ENCODE peak calls at places on chromosomes 13 and 19, in nine cellular contexts. H is kidney, S is GM12865, W is cardiac fibroblast, B is left ventricle myocardium inferior, J is dorsolateral prefrontal cortex, V is psoas muscle, F is cardiac muscle cell, D is astrocyte of the spinal cord. K is an unnamed sample.

GRCh38 chr19:55257461-55258411 is 1.1 kb downstream of the PPP6R1 start:
- DNase-seq in S (peak; percentile 28), D (no peak), W (no peak), J (no peak), V (peak; percentile 52), B (no peak), H (peak; percentile 72), F (peak; percentile 47), K (peak; percentile 4)

GRCh38 chr19:47781590-47782318 is 3.3 kb downstream of the SELENOW start:
- DNase-seq in D (no peak), F (no peak), J (peak; percentile 57), H (no peak), W (peak; percentile 19), S (no peak), B (peak; percentile 50), V (no peak), K (peak; percentile 34)

GRCh38 chr19:36120984-36121358 is 5.7 kb downstream of the TBCB start:
- DNase-seq in H (no peak), F (no peak), J (no peak), D (no peak), W (no peak), V (no peak), S (no peak), B (no peak), K (no peak)

GRCh38 chr13:99606322-99607089 is 105.2 kb downstream of the TM9SF2 start:
- DNase-seq in J (peak; percentile 88), V (peak; percentile 96), F (peak; percentile 91), B (peak; percentile 91), H (peak; percentile 96), D (peak; percentile 82), W (peak; percentile 89), S (peak; percentile 95), K (peak; percentile 70)

GRCh38 chr13:73842621-73843020 is 291.6 kb downstream of the KLF12 start:
- DNase-seq in S (no peak), B (no peak), W (no peak), V (no peak), J (no peak), F (no peak), H (no peak), D (no peak), K (no peak)

GRCh38 chr19:2246801-2247361 is 2.2 kb upstream of the AMH start:
- DNase-seq in D (no peak), J (peak; percentile 74), V (peak; percentile 91), H (peak; percentile 80), S (no peak), W (peak; percentile 72), B (peak; percentile 62), F (no peak), K (peak; percentile 56)

GRCh38 chr19:35545855-35546381 is 492 bp downstream of the TMEM147 start:
- DNase-seq in B (peak; percentile 37), W (peak; percentile 31), J (no peak), D (no peak), H (no peak), F (no peak), V (peak; percentile 60), S (peak; percentile 84), K (no peak)

GRCh38 chr13:72514141-72514540 is 213.3 kb downstream of the MZT1 start:
- DNase-seq in F (no peak), V (no peak), B (no peak), D (peak; percentile 46), W (peak; percentile 16), H (no peak), S (no peak), J (no peak), K (no peak)

GRCh38 chr19:49875801-49876421 is 1.2 kb downstream of the AKT1S1 start:
- DNase-seq in D (peak; percentile 56), F (peak; percentile 68), V (peak; percentile 87), W (peak; percentile 60), S (peak; percentile 66), H (peak; percentile 92), B (peak; percentile 64), J (peak; percentile 78), K (peak; percentile 49)

GRCh38 chr19:10251792-10252694 is at the start of gene MRPL4:
- DNase-seq in B (peak; percentile 95), V (peak; percentile 97), S (peak; percentile 98), D (peak; percentile 99), F (peak; percentile 99), H (peak; percentile 98), W (peak; percentile 99), J (peak; percentile 93), K (peak; percentile 99)

DNA sequence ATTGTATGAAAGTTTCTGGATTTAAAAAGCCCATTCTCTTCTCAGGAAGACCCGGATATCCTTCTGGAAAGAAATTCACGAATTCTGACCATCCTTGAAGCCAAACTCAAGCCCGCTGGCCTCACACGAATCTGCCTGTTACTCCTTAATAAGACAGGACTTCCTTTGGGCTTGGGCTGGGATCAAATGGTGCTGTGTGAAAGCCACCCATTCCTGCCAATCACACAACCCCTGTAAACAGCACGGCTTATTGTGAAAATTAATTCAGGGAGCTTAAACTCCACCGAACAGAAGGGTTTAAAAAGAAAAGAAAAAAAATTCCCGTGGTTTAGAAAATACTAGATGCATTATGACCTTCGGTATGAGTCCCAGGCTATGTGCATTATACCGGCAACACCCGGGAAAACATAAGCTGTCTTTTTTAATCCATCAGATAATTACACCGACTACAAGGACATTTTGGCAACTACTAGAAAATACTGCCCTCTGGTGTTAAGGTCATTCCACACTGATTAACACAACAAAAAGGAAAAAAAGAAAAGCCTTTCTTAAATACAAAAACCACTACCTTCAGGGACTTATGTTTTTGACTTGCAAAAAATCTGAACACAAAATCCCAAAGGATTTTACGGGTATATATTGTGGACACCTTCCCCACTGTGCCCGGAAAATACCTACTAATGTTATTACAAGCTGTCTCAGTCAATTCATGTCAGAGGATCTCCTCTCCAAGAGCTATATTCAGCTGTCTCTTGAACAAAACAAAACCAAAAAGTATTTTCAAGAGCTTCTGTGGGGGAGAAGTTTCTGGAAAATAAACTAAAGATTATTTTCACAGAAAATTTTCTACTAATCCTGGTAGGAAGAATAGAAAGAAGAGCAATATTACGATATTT is 76.0 kb upstream of the LSM14A start:
- DNase-seq in D (peak; percentile 60), B (no peak), H (no peak), V (no peak), F (peak; percentile 69), S (peak; percentile 53), J (no peak), W (peak; percentile 68), K (peak; percentile 66)
- H3K4me3 ChIP-seq in D (no peak overlapping the region), B (no peak overlapping the region), H (no peak overlapping the region), V (no peak overlapping the region), F (no peak overlapping the region), S (no peak overlapping the region), J (peak overlapping the region; percentile 22), W (no peak overlapping the region), K (no peak overlapping the region)

GRCh38 chr13:44278164-44278563 is 95.5 kb upstream of the SERP2 start:
- DNase-seq in F (no peak), V (no peak), H (no peak), B (no peak), S (peak; percentile 27), W (peak; percentile 44), J (no peak), D (no peak), K (no peak)
- TF ChIP-seq CTCF in F (no peak), V (no peak), H (no peak), B (no peak), S (no peak), W (no peak), J (no peak), D (no peak), K (no peak)

GRCh38 chr19:513368-514165 is 6.3 kb downstream of the TPGS1 start:
- DNase-seq in J (no peak), W (no peak), F (no peak), B (no peak), S (no peak), H (no peak), V (no peak), D (no peak), K (no peak)

GRCh38 chr19:511101-511841 is 4.0 kb downstream of the TPGS1 start:
- DNase-seq in H (no peak), F (no peak), D (peak; percentile 62), W (peak; percentile 64), J (peak; percentile 63), V (peak; percentile 65), S (no peak), B (no peak), K (no peak)

GRCh38 chr19:512548-513365 is 5.5 kb downstream of the TPGS1 start:
- DNase-seq in H (no peak), F (peak; percentile 43), S (no peak), B (no peak), J (no peak), W (no peak), V (peak; percentile 54), D (no peak), K (no peak)

GRCh38 chr19:508204-509150 is 1.2 kb downstream of the TPGS1 start:
- DNase-seq in S (no peak), V (no peak), B (no peak), W (no peak), H (no peak), J (no peak), D (no peak), F (no peak), K (no peak)

DNA sequence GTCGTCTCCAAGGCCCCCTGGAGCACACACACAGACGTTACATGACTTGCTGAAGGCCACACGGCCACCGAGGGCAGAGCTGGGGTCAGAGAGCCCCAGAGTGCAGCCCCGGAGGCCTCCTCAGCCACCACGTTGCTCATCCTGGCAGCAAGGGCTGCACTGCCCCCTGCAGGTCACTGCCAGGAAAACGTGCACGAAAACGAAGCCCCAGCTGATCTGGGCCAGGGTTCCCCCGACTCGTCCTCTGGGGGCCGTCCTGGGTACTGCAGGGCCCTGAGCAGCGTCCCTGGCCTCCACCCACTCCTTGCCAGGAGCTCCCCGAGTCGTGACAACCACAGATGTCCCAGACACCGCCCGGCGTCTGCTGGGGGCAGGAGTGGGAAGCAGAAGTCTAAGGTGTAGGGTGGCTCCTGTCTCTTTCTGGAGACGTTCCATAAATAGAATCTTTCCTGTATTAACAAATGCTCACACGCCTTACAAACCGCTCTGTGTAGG is 3.4 kb downstream of the TPGS1 start:
- DNase-seq in S (peak; percentile 94), W (peak; percentile 90), H (peak; percentile 92), J (peak; percentile 84), V (peak; percentile 89), B (peak; percentile 71), F (peak; percentile 92), D (peak; percentile 82), K (peak; percentile 76)
- H3K4me3 ChIP-seq in S (no peak overlapping the region), W (no peak overlapping the region), H (no peak overlapping the region), J (peak overlapping the region; percentile 35), V (peak overlapping the region; percentile 27), B (peak overlapping the region; percentile 38), F (no peak overlapping the region), D (no peak overlapping the region), K (no peak overlapping the region)

DNA sequence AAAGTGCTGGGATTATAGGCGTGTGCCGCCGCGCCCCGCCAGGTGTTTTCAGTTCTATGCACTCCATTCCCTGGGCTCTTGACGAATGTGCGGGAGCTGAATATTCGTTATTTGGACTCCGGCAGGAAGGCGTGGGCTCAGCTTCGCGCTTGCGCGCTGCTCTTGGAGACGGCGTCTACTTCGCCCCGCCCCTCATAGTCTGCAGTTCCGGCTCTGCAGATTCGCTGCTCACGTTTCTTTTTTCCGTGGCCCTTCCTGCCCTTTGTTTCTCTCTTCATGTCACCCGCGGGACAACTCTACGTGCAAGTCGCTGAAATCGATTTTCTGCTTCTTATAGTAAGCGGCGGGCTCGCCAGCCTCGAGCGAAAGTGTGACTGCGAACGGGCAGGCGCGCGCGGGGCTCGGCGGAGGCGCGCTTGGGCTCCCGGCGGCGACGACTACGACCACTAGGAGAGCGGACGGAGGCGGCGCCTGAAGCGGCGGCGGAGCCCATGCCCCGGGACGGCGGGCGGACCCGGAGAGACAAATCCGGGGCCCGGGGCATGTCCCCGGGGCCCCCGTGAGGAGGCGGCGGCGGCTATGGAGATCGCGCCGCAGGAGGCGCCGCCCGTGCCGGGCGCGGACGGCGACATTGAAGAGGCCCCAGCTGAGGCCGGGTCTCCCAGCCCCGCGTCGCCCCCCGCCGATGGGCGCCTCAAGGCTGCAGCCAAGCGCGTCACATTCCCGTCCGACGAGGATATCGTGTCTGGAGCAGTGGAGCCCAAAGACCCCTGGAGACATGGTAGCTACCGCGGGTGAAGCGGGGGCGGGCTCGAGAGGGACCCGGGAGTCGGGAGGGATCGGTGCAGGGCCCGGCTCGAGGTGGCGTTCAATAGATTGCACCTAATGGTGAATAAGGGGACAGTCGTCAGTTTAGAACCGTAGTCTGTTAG is at the start of gene PPP1R37:
- DNase-seq in V (peak; percentile 98), H (peak; percentile 98), J (peak; percentile 93), F (peak; percentile 98), D (peak; percentile 98), B (peak; percentile 91), W (peak; percentile 99), S (peak; percentile 99), K (peak; percentile 99)
- TF ChIP-seq CTCF in V (peak; percentile 35), H (peak; percentile 25), J (no peak), F (peak; percentile 24), D (peak; percentile 22), B (peak; percentile 64), W (no peak), S (peak; percentile 33), K (peak; percentile 22)